ENCODE peak calls at places on chromosome 4, in ten cellular contexts. L, R, W, I, K, H, G, D, E and Z are unnamed samples.
A peak's percentile ranks its signal among the peaks of the same experiment; 100 is the strongest.

GRCh38 chr4:46649390-46649789 is 259.5 kb upstream of the GABRA2 start:
- DNase-seq in L (no peak), R (no peak), W (no peak), I (no peak), K (no peak), H (no peak), G (no peak), D (no peak), E (no peak), Z (no peak)

GRCh38 chr4:2059034-2059725 is at the start of gene NAT8L:
- DNase-seq in L (no peak), R (peak; percentile 50), W (peak; percentile 83), I (peak; percentile 82), K (no peak), H (peak; percentile 35), G (no peak), D (no peak), E (no peak), Z (no peak)

GRCh38 chr4:104064650-104065577 is 345.1 kb upstream of the TACR3 start:
- DNase-seq in L (peak; percentile 6), R (no peak), W (peak; percentile 78), I (peak; percentile 82), K (no peak), H (peak; percentile 63), G (no peak), D (peak; percentile 11), E (no peak), Z (no peak)

GRCh38 chr4:25816591-25817058 is 46.2 kb downstream of the SEL1L3 start:
- DNase-seq in L (no peak), R (no peak), W (no peak), I (no peak), K (no peak), H (peak; percentile 62), G (no peak), D (no peak), E (no peak), Z (no peak)

GRCh38 chr4:37803348-37803973 is 23.0 kb upstream of the PGM2 start:
- DNase-seq in L (no peak), R (no peak), W (peak; percentile 62), I (no peak), K (no peak), H (peak; percentile 53), G (peak; percentile 37), D (no peak), E (no peak), Z (no peak)

GRCh38 chr4:2790583-2791517 is 2.0 kb upstream of the SH3BP2 start:
- DNase-seq in L (peak; percentile 14), R (peak; percentile 13), W (no peak), I (no peak), K (peak; percentile 63), H (peak; percentile 40), G (no peak), D (no peak), E (no peak), Z (no peak)

GRCh38 chr4:110165382-110166285 is 32.8 kb downstream of the ELOVL6 start:
- DNase-seq in L (no peak), R (no peak), W (no peak), I (no peak), K (no peak), H (peak; percentile 85), G (peak; percentile 66), D (no peak), E (no peak), Z (no peak)

GRCh38 chr4:181690498-181690897 is 552.7 kb upstream of the TENM3 start:
- DNase-seq in L (no peak), R (no peak), W (no peak), I (no peak), K (no peak), H (no peak), G (no peak), D (no peak), E (no peak), Z (no peak)

GRCh38 chr4:102430511-102430910 is 70.6 kb upstream of the NFKB1 start:
- DNase-seq in L (no peak), R (no peak), W (peak; percentile 21), I (no peak), K (no peak), H (peak; percentile 40), G (no peak), D (no peak), E (no peak), Z (no peak)

GRCh38 chr4:35465096-35465495 is 779.2 kb downstream of the ARAP2 start:
- DNase-seq in L (no peak), R (no peak), W (no peak), I (no peak), K (no peak), H (no peak), G (no peak), D (no peak), E (no peak), Z (no peak)

GRCh38 chr4:160142579-160142978 is 1039.7 kb downstream of the RAPGEF2 start:
- DNase-seq in L (no peak), R (no peak), W (no peak), I (no peak), K (no peak), H (no peak), G (no peak), D (no peak), E (no peak), Z (no peak)

GRCh38 chr4:20645231-20645630 is 55.0 kb upstream of the PACRGL start:
- DNase-seq in L (no peak), R (no peak), W (no peak), I (no peak), K (no peak), H (no peak), G (no peak), D (no peak), E (no peak), Z (no peak)

GRCh38 chr4:38179690-38180299 is 219.6 kb downstream of the PTTG2 start:
- DNase-seq in L (peak; percentile 60), R (no peak), W (peak; percentile 82), I (peak; percentile 72), K (peak; percentile 81), H (peak; percentile 74), G (peak; percentile 68), D (peak; percentile 82), E (peak; percentile 39), Z (no peak)

GRCh38 chr4:94507708-94508107 is 56.0 kb downstream of the PDLIM5 start:
- DNase-seq in L (peak; percentile 13), R (peak; percentile 36), W (no peak), I (no peak), K (peak; percentile 66), H (no peak), G (no peak), D (no peak), E (no peak), Z (no peak)

GRCh38 chr4:146334862-146335449 is 120.6 kb downstream of the REELD1 start:
- DNase-seq in L (no peak), R (no peak), W (no peak), I (no peak), K (no peak), H (no peak), G (no peak), D (no peak), E (no peak), Z (no peak)
- H3K27ac ChIP-seq in L (no peak overlapping the region), R (no peak overlapping the region), W (no peak overlapping the region), I (no peak overlapping the region), K (no peak overlapping the region), H (no peak overlapping the region), G (no peak overlapping the region), D (no peak overlapping the region), E (no peak overlapping the region), Z (no peak overlapping the region)

GRCh38 chr4:144714166-144714565 is 68.2 kb downstream of the HHIP start:
- DNase-seq in L (no peak), R (no peak), W (no peak), I (no peak), K (no peak), H (no peak), G (no peak), D (no peak), E (no peak), Z (no peak)
- H3K36me3 ChIP-seq in L (no peaks in the 10 kb centered on the region), R (no peaks in the 10 kb centered on the region), W (no peaks in the 10 kb centered on the region), I (no peaks in the 10 kb centered on the region), K (no peaks in the 10 kb centered on the region), H (no peaks in the 10 kb centered on the region), G (no peaks in the 10 kb centered on the region), D (no peaks in the 10 kb centered on the region), E (no peaks in the 10 kb centered on the region), Z (no peaks in the 10 kb centered on the region)

DNA sequence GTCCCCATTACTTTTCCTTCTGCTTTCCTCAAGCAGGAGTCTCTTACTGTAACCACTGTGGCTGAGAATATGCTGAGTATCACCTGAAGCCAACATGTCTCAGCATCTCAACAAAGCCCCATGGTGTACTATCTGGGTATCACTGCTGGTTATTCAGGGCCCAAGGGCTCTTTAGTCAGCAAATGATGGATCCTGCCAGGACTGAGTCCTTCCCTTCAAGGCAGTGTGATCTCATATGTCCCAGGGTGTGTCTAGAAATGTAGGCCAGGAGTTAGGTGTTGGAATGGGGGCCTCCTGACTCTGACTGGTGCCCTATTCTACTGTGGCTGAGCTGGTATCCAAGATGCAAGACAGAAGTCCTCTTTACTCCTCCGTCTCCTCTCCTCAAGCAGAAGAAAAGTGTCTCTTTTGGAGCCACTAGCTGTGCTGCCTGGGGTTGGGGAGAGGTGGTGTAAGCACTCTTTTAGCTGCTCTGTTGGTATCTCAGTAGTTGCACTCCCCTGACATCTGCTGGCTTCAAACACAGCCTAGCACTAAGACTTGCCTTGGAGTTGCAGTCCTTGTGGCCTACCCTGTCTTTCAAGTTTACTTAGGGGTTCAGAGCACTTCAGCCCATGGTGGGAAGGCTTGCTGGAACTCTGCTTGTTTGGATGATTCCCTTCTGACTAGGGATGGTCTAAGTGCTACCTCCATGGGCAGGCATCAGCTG is 28.6 kb downstream of the OCIAD2 start:
- DNase-seq in L (no peak), R (no peak), W (peak; percentile 15), I (no peak), K (no peak), H (peak; percentile 36), G (no peak), D (no peak), E (no peak), Z (no peak)
- H3K27ac ChIP-seq in L (no peak overlapping the region), R (no peak overlapping the region), W (no peak overlapping the region), I (no peak overlapping the region), K (peak overlapping the region; percentile 18), H (no peak overlapping the region), G (no peak overlapping the region), D (no peak overlapping the region), E (no peak overlapping the region), Z (no peak overlapping the region)

GRCh38 chr4:119498520-119498919 is 130.1 kb downstream of the PDE5A start:
- DNase-seq in L (peak; percentile 71), R (no peak), W (no peak), I (no peak), K (no peak), H (peak; percentile 5), G (no peak), D (no peak), E (no peak), Z (peak; percentile 69)

GRCh38 chr4:119504616-119505015 is 124.0 kb downstream of the PDE5A start:
- DNase-seq in L (no peak), R (no peak), W (no peak), I (no peak), K (no peak), H (no peak), G (no peak), D (no peak), E (no peak), Z (no peak)

GRCh38 chr4:119506761-119507160 is 121.8 kb downstream of the PDE5A start:
- DNase-seq in L (no peak), R (no peak), W (no peak), I (no peak), K (no peak), H (no peak), G (no peak), D (no peak), E (no peak), Z (no peak)

DNA sequence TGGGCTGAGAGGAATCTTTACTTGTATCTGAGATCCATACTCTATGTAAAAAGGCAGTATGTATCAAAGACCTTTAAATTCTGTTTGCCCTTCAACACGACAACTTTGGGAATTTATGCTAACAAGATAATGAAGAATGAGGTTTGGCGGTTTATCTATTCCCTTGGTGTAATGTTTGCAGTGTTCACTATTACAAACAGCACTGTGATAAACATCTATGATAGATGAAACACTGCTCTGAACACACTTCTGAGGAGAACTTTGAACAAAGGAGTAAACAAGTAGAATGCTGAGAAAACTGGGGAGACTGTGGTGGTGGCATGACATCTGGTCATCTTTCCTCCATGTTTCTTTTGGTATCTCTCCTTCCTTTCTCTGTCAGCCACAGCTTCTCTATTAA is 126.9 kb downstream of the PDE5A start:
- DNase-seq in L (no peak), R (no peak), W (no peak), I (no peak), K (no peak), H (no peak), G (no peak), D (no peak), E (no peak), Z (no peak)
- H3K36me3 ChIP-seq in L (no peaks in the 10 kb centered on the region), R (peaks cover 100% of the 10 kb centered on the region), W (peaks cover 19% of the 10 kb centered on the region), I (peaks cover 46% of the 10 kb centered on the region), K (peaks cover 46% of the 10 kb centered on the region), H (no peaks in the 10 kb centered on the region), G (peaks cover 4% of the 10 kb centered on the region), D (peaks cover 5% of the 10 kb centered on the region), E (peaks cover 21% of the 10 kb centered on the region), Z (peaks cover 73% of the 10 kb centered on the region)